ENCODE peak calls at places on chromosomes 5 and 9, in four cellular contexts. G is aorta, F is RKO, S is endothelial cell. E is an unnamed sample.

GRCh38 chr9:108621991-108622390 is 233.8 kb downstream of the ACTL7B start:
- DNase-seq in G (no peak), F (no peak), S (no peak), E (no peak)

GRCh38 chr5:589588-589987 is 22.6 kb upstream of the CEP72 start:
- DNase-seq in G (no peak), F (no peak), S (no peak), E (no peak)

GRCh38 chr5:141623197-141623596 is 4.4 kb upstream of the DIAPH1 start:
- DNase-seq in G (no peak), F (no peak), S (no peak), E (no peak)

GRCh38 chr5:58887721-58888409 is 305.0 kb downstream of the RAB3C start:
- DNase-seq in G (peak), F (no peak), S (no peak), E (no peak)

GRCh38 chr5:169724303-169724702 is 87.2 kb downstream of the DOCK2 start:
- DNase-seq in G (no peak), F (no peak), S (no peak), E (no peak)

GRCh38 chr5:108588323-108588722 is 159.4 kb upstream of the FER start:
- DNase-seq in G (no peak), F (no peak), S (no peak), E (no peak)

GRCh38 chr5:102911973-102912372 is 156.9 kb downstream of the PAM start:
- DNase-seq in G (no peak), F (peak), S (no peak), E (no peak)

GRCh38 chr5:111603446-111603827 is 91.1 kb upstream of the STARD4 start:
- DNase-seq in G (no peak), F (no peak), S (no peak), E (no peak)

GRCh38 chr5:150247726-150248125 is 41.8 kb downstream of the CAMK2A start:
- DNase-seq in G (no peak), F (no peak), S (no peak), E (no peak)